ENCODE peak calls at places on chromosomes 4 and X, in four cellular contexts. O, L, D and A are unnamed samples.

GRCh38 chrX:106862972-106863688 is 40.0 kb downstream of the RIPPLY1 start:
- DNase-seq in O (peak; percentile 6), L (no peak), D (peak; percentile 9), A (no peak)

GRCh38 chr4:106864231-106864630 is 171.9 kb downstream of the DKK2 start:
- DNase-seq in O (no peak), L (no peak), D (no peak), A (no peak)

GRCh38 chr4:93852680-93853079 is 24.1 kb downstream of the ATOH1 start:
- DNase-seq in O (no peak), L (no peak), D (no peak), A (no peak)

GRCh38 chr4:47490550-47490949 is 5.5 kb downstream of the ATP10D start:
- DNase-seq in O (peak; percentile 12), L (no peak), D (peak; percentile 11), A (no peak)

GRCh38 chr4:7876096-7876993 is 63.3 kb downstream of the AFAP1 start:
- DNase-seq in O (peak; percentile 8), L (no peak), D (no peak), A (no peak)

GRCh38 chrX:37846141-37846540 is 1.2 kb downstream of the DYNLT3 start:
- DNase-seq in O (no peak), L (no peak), D (no peak), A (no peak)

GRCh38 chr4:18138076-18138665 is 116.6 kb upstream of the LCORL start:
- DNase-seq in O (no peak), L (no peak), D (no peak), A (no peak)

GRCh38 chr4:56668267-56668666 is 12.8 kb downstream of the HOPX start:
- DNase-seq in O (peak; percentile 25), L (no peak), D (no peak), A (no peak)

GRCh38 chr4:185096032-185096653 is 46.9 kb upstream of the SLC25A4 start:
- DNase-seq in O (peak; percentile 24), L (no peak), D (peak; percentile 20), A (no peak)

GRCh38 chr4:78331965-78332364 is 219.6 kb upstream of the ANXA3 start:
- DNase-seq in O (no peak), L (no peak), D (no peak), A (no peak)

GRCh38 chrX:40526412-40526811 is 54.4 kb upstream of the ATP6AP2 start:
- DNase-seq in O (no peak), L (no peak), D (no peak), A (no peak)

GRCh38 chr4:140523370-140523856 is 555 bp upstream of the ELMOD2 start:
- DNase-seq in O (no peak), L (no peak), D (no peak), A (no peak)

GRCh38 chr4:4541661-4542570 is at the start of gene STX18:
- DNase-seq in O (peak; percentile 90), L (peak; percentile 48), D (peak; percentile 88), A (peak; percentile 85)

GRCh38 chrX:37378399-37378798 is 29.2 kb downstream of the PRRG1 start:
- DNase-seq in O (no peak), L (no peak), D (no peak), A (no peak)

GRCh38 chrX:103464774-103465117 is 54.5 kb downstream of the RAB40A start:
- DNase-seq in O (peak; percentile 43), L (peak; percentile 43), D (peak; percentile 56), A (no peak)

GRCh38 chr4:158302076-158302866 is 92.0 kb downstream of the TMEM144 start:
- DNase-seq in O (no peak), L (no peak), D (no peak), A (no peak)

GRCh38 chr4:150717952-150718351 is 136.0 kb downstream of the MAB21L2 start:
- DNase-seq in O (no peak), L (no peak), D (no peak), A (no peak)

GRCh38 chr4:150723727-150724411 is 141.9 kb downstream of the MAB21L2 start:
- DNase-seq in O (no peak), L (no peak), D (no peak), A (no peak)

GRCh38 chr4:150720973-150721518 is 139.1 kb downstream of the MAB21L2 start:
- DNase-seq in O (no peak), L (no peak), D (no peak), A (no peak)

GRCh38 chr4:150725957-150726523 is 144.1 kb downstream of the MAB21L2 start:
- DNase-seq in O (no peak), L (no peak), D (no peak), A (no peak)

GRCh38 chr4:150722908-150723362 is 141.0 kb downstream of the MAB21L2 start:
- DNase-seq in O (no peak), L (no peak), D (peak; percentile 44), A (no peak)
- TF ChIP-seq POLR2AphosphoS5 in O (no peak), L (no peak), D (no peak), A (no peak)

DNA sequence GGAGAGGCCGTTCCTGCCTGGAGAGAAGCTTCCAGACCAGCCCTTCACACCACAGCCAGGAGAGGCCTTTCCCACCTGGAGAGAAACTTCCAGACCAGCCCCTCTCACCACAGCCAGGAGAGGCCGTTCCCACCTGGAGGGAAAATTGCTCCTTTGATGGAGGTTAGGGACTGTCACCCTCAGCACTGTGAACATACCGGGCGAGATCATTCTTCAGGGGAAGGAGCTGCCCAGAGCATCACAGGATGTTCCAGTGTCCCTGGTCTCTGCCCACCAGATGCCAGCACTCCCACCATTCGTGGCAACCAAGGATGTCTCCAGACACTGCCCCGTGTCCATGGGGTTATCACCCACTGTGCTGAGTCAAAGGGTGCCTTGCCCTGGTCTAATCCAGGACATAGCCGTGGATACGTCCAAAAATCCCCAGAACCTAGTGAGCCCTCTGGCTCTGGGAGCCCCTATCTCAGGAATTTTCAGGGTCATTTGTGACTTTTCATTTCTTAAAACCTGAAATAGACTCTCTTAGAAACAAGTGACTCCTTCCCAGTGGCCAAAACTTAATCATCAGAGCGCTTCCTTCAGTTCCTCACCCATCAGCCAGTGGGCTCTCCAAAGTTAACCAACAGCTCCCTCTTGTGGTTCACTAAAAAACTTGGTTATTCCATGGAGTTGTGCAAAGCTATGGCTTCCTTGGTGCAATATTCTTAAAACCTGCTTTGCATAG is 80.2 kb downstream of the CRMP1 start:
- DNase-seq in O (peak; percentile 71), L (no peak), D (peak; percentile 60), A (peak; percentile 53)
- TF ChIP-seq SPI1 in O (peak; percentile 49), L (no peak), D (peak; percentile 43), A (no peak)

GRCh38 chr4:85233516-85233915 is 241.4 kb upstream of the ARHGAP24 start:
- DNase-seq in O (no peak), L (no peak), D (no peak), A (no peak)

GRCh38 chr4:85222561-85222960 is 252.4 kb upstream of the ARHGAP24 start:
- DNase-seq in O (no peak), L (no peak), D (no peak), A (no peak)

DNA sequence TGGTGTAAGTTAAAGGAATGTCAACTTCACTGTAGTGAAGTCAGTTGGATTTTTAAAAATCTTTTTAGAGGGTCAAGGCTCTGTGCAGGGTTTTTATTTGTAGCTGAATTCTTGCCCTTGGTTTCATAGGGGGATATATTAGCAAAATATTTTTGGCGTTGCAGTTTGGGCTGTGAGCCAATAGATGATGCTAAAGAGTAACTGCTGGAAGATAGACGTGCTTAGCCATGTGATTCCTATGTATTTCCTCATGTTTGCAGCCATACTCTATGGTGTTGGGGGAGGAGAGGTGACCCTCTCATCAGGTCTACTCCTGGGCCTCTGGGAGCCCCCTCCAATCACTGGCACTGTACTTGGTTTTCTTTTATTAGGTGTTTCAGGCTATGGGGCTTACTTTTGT is 246.7 kb upstream of the ARHGAP24 start:
- DNase-seq in O (no peak), L (no peak), D (peak; percentile 4), A (no peak)
- TF ChIP-seq POLR2AphosphoS5 in O (no peak), L (no peak), D (no peak), A (no peak)

GRCh38 chr4:151362404-151363164 is 37.2 kb upstream of the SH3D19 start:
- DNase-seq in O (peak; percentile 83), L (peak; percentile 27), D (peak; percentile 75), A (peak; percentile 47)

GRCh38 chr4:151361966-151362365 is 36.6 kb upstream of the SH3D19 start:
- DNase-seq in O (no peak), L (no peak), D (no peak), A (no peak)

GRCh38 chr4:151361126-151361525 is 35.7 kb upstream of the SH3D19 start:
- DNase-seq in O (no peak), L (no peak), D (no peak), A (no peak)

GRCh38 chr4:151358266-151358665 is 32.9 kb upstream of the SH3D19 start:
- DNase-seq in O (no peak), L (no peak), D (no peak), A (no peak)

DNA sequence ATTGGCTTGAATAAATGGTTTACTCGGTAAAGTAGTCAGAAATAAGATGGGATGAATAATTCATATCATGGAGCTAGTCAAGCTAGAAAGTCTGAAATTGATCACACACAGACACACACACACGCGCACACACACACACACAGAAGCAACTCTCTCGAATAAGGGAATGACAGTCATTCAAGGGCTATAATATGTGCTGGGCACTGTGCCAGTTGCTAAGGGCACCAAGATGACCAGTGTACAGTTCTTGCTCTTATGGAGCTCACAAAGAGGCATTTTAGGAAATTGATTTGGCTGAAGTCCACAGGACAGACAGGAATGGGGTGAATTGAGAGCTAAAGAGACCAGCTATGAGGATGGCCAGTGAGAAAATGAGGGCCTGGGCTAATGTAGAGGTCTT is 34.2 kb upstream of the SH3D19 start:
- DNase-seq in O (no peak), L (no peak), D (no peak), A (no peak)
- TF ChIP-seq SPI1 in O (no peak), L (no peak), D (no peak), A (no peak)

DNA sequence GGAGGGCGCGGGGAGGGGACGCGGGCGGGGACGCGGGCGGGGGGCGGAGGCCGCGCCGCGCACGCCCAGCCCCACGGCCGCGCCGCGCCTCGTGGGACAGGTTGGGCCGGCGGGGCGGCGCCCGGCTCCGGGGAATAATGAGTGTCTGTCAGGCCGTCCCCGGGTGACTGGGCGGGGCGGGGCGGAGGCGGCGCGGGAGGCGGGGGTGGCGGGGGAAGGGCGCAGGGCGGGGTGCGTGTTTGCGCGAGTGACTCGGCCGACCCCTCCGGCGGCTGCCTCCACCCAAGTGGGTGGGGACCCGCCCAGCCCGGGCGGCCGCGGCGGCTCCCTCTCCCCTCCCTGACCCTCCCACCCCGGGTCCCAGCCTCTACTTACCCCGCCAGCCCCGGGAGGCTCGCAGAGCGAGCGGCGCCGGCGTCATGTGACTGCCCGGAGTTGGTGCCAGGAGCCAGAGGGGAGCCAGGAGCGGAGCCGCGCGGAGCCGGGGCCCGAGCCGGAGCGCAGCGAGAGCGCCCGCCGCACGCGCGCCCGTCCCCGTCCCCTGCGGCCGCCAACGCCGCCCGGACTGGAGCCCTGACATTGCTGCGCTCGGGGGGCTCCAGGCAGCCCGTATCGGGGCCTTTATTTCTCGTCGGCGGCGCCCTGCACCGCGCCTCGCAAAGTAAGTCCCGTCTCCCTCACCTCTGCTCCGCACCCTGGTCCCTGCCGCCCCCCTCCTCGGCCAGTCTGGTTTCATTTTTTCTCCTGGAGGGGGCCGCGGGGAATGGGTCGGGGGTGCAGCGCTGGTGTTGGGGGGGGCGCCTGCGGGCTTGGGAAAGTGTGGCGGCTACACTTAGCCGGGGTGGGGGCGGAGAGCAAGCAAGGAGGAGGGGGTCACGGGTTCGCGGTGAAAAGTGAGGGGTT is at the start of gene KLF3:
- DNase-seq in O (peak; percentile 91), L (no peak), D (peak; percentile 87), A (peak; percentile 70)
- TF ChIP-seq POLR2AphosphoS5 in O (peak; percentile 72), L (no peak), D (peak; percentile 15), A (no peak)